ENCODE peak calls at places on chromosomes 7 and 10, in six cellular contexts. L, C, R, J, Z and H are unnamed samples.

GRCh38 chr7:143172354-143172753 is 10.9 kb upstream of the TAS2R39 start:
- ATAC-seq in L (no peak), C (no peak), R (no peak), J (no peak), Z (peak; percentile 75), H (peak; percentile 50)

GRCh38 chr10:13842119-13842518 is 255.4 kb downstream of the PRPF18 start:
- ATAC-seq in L (no peak), C (no peak), R (no peak), J (no peak), Z (no peak), H (no peak)

GRCh38 chr7:100745184-100745583 is 11.8 kb downstream of the ZAN start:
- ATAC-seq in L (peak; percentile 94), C (no peak), R (peak; percentile 95), J (no peak), Z (peak; percentile 65), H (peak; percentile 67)

GRCh38 chr7:51180092-51180491 is 136.5 kb downstream of the COBL start:
- ATAC-seq in L (no peak), C (no peak), R (no peak), J (no peak), Z (no peak), H (no peak)

GRCh38 chr7:64636386-64636785 is 29.5 kb upstream of the ZNF107 start:
- ATAC-seq in L (no peak), C (no peak), R (no peak), J (no peak), Z (no peak), H (no peak)

GRCh38 chr7:83751217-83751616 is 102.3 kb upstream of the SEMA3E start:
- ATAC-seq in L (no peak), C (no peak), R (no peak), J (no peak), Z (no peak), H (no peak)

GRCh38 chr7:54811016-54811924 is 52.3 kb upstream of the SEC61G start:
- ATAC-seq in L (no peak), C (no peak), R (no peak), J (no peak), Z (peak; percentile 40), H (no peak)

GRCh38 chr7:77395543-77395942 is 20.6 kb downstream of the GSAP start:
- ATAC-seq in L (no peak), C (no peak), R (no peak), J (no peak), Z (no peak), H (no peak)

GRCh38 chr10:33306126-33306525 is 28.3 kb downstream of the NRP1 start:
- ATAC-seq in L (no peak), C (peak; percentile 38), R (no peak), J (no peak), Z (no peak), H (no peak)

GRCh38 chr7:147653456-147653855 is 937.1 kb upstream of the C7orf33 start:
- ATAC-seq in L (no peak), C (no peak), R (no peak), J (no peak), Z (no peak), H (no peak)

GRCh38 chr10:14566498-14566897 is 208.2 kb downstream of the FAM107B start:
- ATAC-seq in L (no peak), C (no peak), R (no peak), J (no peak), Z (no peak), H (no peak)

GRCh38 chr10:100520811-100521210 is 1.1 kb upstream of the SEC31B start:
- ATAC-seq in L (no peak), C (no peak), R (no peak), J (no peak), Z (no peak), H (no peak)

GRCh38 chr7:3915337-3915865 is 614.3 kb downstream of the SDK1 start:
- ATAC-seq in L (no peak), C (no peak), R (no peak), J (no peak), Z (no peak), H (no peak)

GRCh38 chr7:150524018-150524417 is 9.3 kb downstream of the GIMAP7 start:
- ATAC-seq in L (peak; percentile 65), C (peak; percentile 80), R (no peak), J (peak; percentile 22), Z (no peak), H (no peak)

GRCh38 chr10:99360935-99361334 is 31.8 kb downstream of the CNNM1 start:
- ATAC-seq in L (peak; percentile 66), C (no peak), R (peak; percentile 67), J (no peak), Z (no peak), H (no peak)

GRCh38 chr10:103666109-103666508 is 172.6 kb downstream of the NEURL1 start:
- ATAC-seq in L (peak; percentile 41), C (no peak), R (peak; percentile 72), J (no peak), Z (no peak), H (no peak)

GRCh38 chr10:111933937-111934336 is 249.6 kb downstream of the GPAM start:
- ATAC-seq in L (no peak), C (no peak), R (peak; percentile 60), J (no peak), Z (no peak), H (no peak)

GRCh38 chr7:134720091-134720935 is 59.1 kb upstream of the CALD1 start:
- ATAC-seq in L (no peak), C (no peak), R (no peak), J (no peak), Z (no peak), H (peak; percentile 54)

GRCh38 chr7:157560258-157560654 is 223.5 kb downstream of the DNAJB6 start:
- ATAC-seq in L (no peak), C (no peak), R (no peak), J (no peak), Z (no peak), H (no peak)
- TF ChIP-seq POLR2A in L (no peak), C (no peak), R (no peak), J (no peak), Z (no peak), H (no peak)

GRCh38 chr10:132967540-132967939 is 25.2 kb upstream of the CFAP46 start:
- ATAC-seq in L (no peak), C (no peak), R (no peak), J (no peak), Z (no peak), H (no peak)
- TF ChIP-seq POLR2AphosphoS5 in L (no peak), C (no peak), R (no peak), J (no peak), Z (no peak), H (no peak)

GRCh38 chr7:43294080-43294630 is 181.7 kb downstream of the HECW1 start:
- ATAC-seq in L (no peak), C (no peak), R (peak; percentile 73), J (no peak), Z (no peak), H (no peak)
- H3K27me3 ChIP-seq in L (peaks cover 25% of the 10 kb centered on the region), C (no peaks in the 10 kb centered on the region), R (no peaks in the 10 kb centered on the region), J (no peaks in the 10 kb centered on the region), Z (no peaks in the 10 kb centered on the region), H (peaks cover 9% of the 10 kb centered on the region)

GRCh38 chr10:132331259-132331955 is 586 bp upstream of the LRRC27 start:
- ATAC-seq in L (peak; percentile 65), C (peak; percentile 40), R (peak; percentile 56), J (peak; percentile 55), Z (peak; percentile 1), H (peak; percentile 57)
- TF ChIP-seq POLR2A in L (peak; percentile 78), C (no peak), R (no peak), J (peak; percentile 43), Z (no peak), H (peak; percentile 38)

DNA sequence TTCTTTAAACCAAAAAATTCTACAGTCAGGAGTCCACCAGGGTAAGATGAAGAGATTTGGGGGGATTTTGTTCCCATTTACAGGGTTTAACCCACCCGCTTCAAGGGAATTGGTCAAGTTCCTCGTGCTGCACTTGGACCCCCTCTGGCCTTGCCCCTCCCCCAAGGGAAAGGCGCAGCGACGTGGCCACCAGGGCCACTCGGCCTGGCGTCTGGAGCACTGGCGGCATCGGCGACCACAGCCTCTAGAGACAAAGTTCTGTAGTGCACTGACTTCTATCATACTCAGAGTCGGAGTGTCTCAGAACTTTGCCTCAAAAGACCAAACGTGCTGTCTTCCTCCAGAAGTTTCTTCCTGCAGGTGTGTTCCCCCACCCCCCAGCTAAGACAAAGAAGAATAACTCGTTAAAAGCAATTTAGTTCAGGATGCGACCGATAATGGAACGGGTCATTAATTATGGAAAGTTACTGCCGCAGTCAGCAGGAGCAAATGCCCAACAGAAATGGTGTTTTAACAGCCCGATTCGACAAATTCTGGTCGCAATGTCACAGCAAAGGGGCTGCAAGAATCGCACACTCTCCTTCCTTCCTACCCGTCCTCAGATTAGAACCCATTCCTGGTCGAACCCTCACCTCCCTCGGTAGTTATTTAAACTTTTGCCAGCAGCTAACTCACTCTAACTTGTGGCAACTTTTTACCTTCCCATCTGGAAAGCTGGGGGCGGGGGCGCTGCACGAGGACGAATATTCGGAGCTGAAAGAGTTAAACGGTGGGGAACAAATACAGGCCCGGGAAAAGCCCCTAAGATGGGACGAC is 202.1 kb upstream of the NFE2L3 start:
- ATAC-seq in L (peak; percentile 80), C (peak; percentile 51), R (no peak), J (peak; percentile 75), Z (no peak), H (no peak)
- TF ChIP-seq POLR2AphosphoS5 in L (no peak), C (peak; percentile 52), R (no peak), J (peak; percentile 44), Z (no peak), H (no peak)